ENCODE peak calls at places on chromosomes 4 and X, in five cellular contexts. One of them, this sample, is unnamed.

GRCh38 chrX:153407736-153408135 is 3.5 kb upstream of the ZFP92 start:
- DNase-seq in neural crest cell: no peak
- DNase-seq in stimulated activated CD8-positive, alpha-beta memory T cell treated with anti-CD3 and anti-CD28 coated beads, Interleukin-7, amount 100 ng/mL, for 1 hour: no peak
- DNase-seq in nucleus accumbens: no peak
- DNase-seq in kidney tubule cell: no peak
- DNase-seq in this sample: no peak

GRCh38 chr4:30402276-30402675 is 317.9 kb upstream of the PCDH7 start:
- DNase-seq in stimulated activated CD8-positive, alpha-beta memory T cell treated with anti-CD3 and anti-CD28 coated beads, Interleukin-7, amount 100 ng/mL, for 1 hour: no peak
- DNase-seq in neural crest cell: no peak
- DNase-seq in nucleus accumbens: no peak
- DNase-seq in kidney tubule cell: no peak
- DNase-seq in this sample: no peak

GRCh38 chrX:12138366-12139313 is at the start of gene FRMPD4:
- DNase-seq in nucleus accumbens: no peak
- DNase-seq in stimulated activated CD8-positive, alpha-beta memory T cell treated with anti-CD3 and anti-CD28 coated beads, Interleukin-7, amount 100 ng/mL, for 1 hour: no peak
- DNase-seq in neural crest cell: peak; percentile 9
- DNase-seq in kidney tubule cell: peak; percentile 11
- DNase-seq in this sample: peak; percentile 31

GRCh38 chrX:3501833-3502535 is 155.5 kb upstream of the MXRA5 start:
- DNase-seq in neural crest cell: no peak
- DNase-seq in nucleus accumbens: no peak
- DNase-seq in stimulated activated CD8-positive, alpha-beta memory T cell treated with anti-CD3 and anti-CD28 coated beads, Interleukin-7, amount 100 ng/mL, for 1 hour: no peak
- DNase-seq in kidney tubule cell: peak; percentile 69
- DNase-seq in this sample: no peak

GRCh38 chr4:169410839-169411770 is 140.3 kb upstream of the SH3RF1 start:
- DNase-seq in stimulated activated CD8-positive, alpha-beta memory T cell treated with anti-CD3 and anti-CD28 coated beads, Interleukin-7, amount 100 ng/mL, for 1 hour: no peak
- DNase-seq in neural crest cell: peak; percentile 16
- DNase-seq in nucleus accumbens: no peak
- DNase-seq in kidney tubule cell: peak; percentile 33
- DNase-seq in this sample: peak; percentile 11

GRCh38 chrX:1754077-1754476 is 139.2 kb downstream of the ASMT start:
- DNase-seq in kidney tubule cell: no peak
- DNase-seq in nucleus accumbens: no peak
- DNase-seq in neural crest cell: no peak
- DNase-seq in stimulated activated CD8-positive, alpha-beta memory T cell treated with anti-CD3 and anti-CD28 coated beads, Interleukin-7, amount 100 ng/mL, for 1 hour: no peak
- DNase-seq in this sample: no peak

GRCh38 chr4:169689681-169690080 is 68.1 kb downstream of the HPF1 start:
- DNase-seq in stimulated activated CD8-positive, alpha-beta memory T cell treated with anti-CD3 and anti-CD28 coated beads, Interleukin-7, amount 100 ng/mL, for 1 hour: no peak
- DNase-seq in nucleus accumbens: no peak
- DNase-seq in kidney tubule cell: no peak
- DNase-seq in neural crest cell: no peak
- DNase-seq in this sample: no peak

GRCh38 chr4:80094191-80094590 is 21.2 kb upstream of the ANTXR2 start:
- DNase-seq in neural crest cell: no peak
- DNase-seq in kidney tubule cell: no peak
- DNase-seq in stimulated activated CD8-positive, alpha-beta memory T cell treated with anti-CD3 and anti-CD28 coated beads, Interleukin-7, amount 100 ng/mL, for 1 hour: no peak
- DNase-seq in nucleus accumbens: no peak
- DNase-seq in this sample: no peak

GRCh38 chr4:4395849-4396627 is 9.1 kb downstream of the NSG1 start:
- DNase-seq in nucleus accumbens: peak; percentile 44
- DNase-seq in neural crest cell: no peak
- DNase-seq in stimulated activated CD8-positive, alpha-beta memory T cell treated with anti-CD3 and anti-CD28 coated beads, Interleukin-7, amount 100 ng/mL, for 1 hour: no peak
- DNase-seq in kidney tubule cell: peak; percentile 22
- DNase-seq in this sample: no peak

GRCh38 chr4:141041021-141041476 is 92.2 kb downstream of the RNF150 start:
- DNase-seq in neural crest cell: no peak
- DNase-seq in nucleus accumbens: no peak
- DNase-seq in stimulated activated CD8-positive, alpha-beta memory T cell treated with anti-CD3 and anti-CD28 coated beads, Interleukin-7, amount 100 ng/mL, for 1 hour: no peak
- DNase-seq in kidney tubule cell: no peak
- DNase-seq in this sample: no peak

GRCh38 chr4:123856689-123857545 is 460.3 kb downstream of the SPRY1 start:
- DNase-seq in neural crest cell: peak; percentile 42
- DNase-seq in stimulated activated CD8-positive, alpha-beta memory T cell treated with anti-CD3 and anti-CD28 coated beads, Interleukin-7, amount 100 ng/mL, for 1 hour: no peak
- DNase-seq in nucleus accumbens: no peak
- DNase-seq in kidney tubule cell: peak; percentile 31
- DNase-seq in this sample: peak; percentile 23

GRCh38 chr4:6714954-6715353 is 1.0 kb upstream of the BLOC1S4 start:
- DNase-seq in stimulated activated CD8-positive, alpha-beta memory T cell treated with anti-CD3 and anti-CD28 coated beads, Interleukin-7, amount 100 ng/mL, for 1 hour: no peak
- DNase-seq in kidney tubule cell: no peak
- DNase-seq in nucleus accumbens: no peak
- DNase-seq in neural crest cell: no peak
- DNase-seq in this sample: no peak

GRCh38 chrX:46803140-46803539 is 33.7 kb upstream of the RP2 start:
- DNase-seq in neural crest cell: no peak
- DNase-seq in kidney tubule cell: no peak
- DNase-seq in nucleus accumbens: no peak
- DNase-seq in stimulated activated CD8-positive, alpha-beta memory T cell treated with anti-CD3 and anti-CD28 coated beads, Interleukin-7, amount 100 ng/mL, for 1 hour: no peak
- DNase-seq in this sample: no peak

GRCh38 chrX:74540635-74541249 is 73.7 kb downstream of the RLIM start:
- DNase-seq in kidney tubule cell: no peak
- DNase-seq in neural crest cell: no peak
- DNase-seq in nucleus accumbens: no peak
- DNase-seq in stimulated activated CD8-positive, alpha-beta memory T cell treated with anti-CD3 and anti-CD28 coated beads, Interleukin-7, amount 100 ng/mL, for 1 hour: no peak
- DNase-seq in this sample: no peak

GRCh38 chrX:77668391-77669237 is 117.4 kb downstream of the ATRX start:
- DNase-seq in stimulated activated CD8-positive, alpha-beta memory T cell treated with anti-CD3 and anti-CD28 coated beads, Interleukin-7, amount 100 ng/mL, for 1 hour: no peak
- DNase-seq in nucleus accumbens: no peak
- DNase-seq in kidney tubule cell: peak; percentile 47
- DNase-seq in neural crest cell: no peak
- DNase-seq in this sample: no peak

GRCh38 chr4:93201471-93201870 is 627.1 kb upstream of the ATOH1 start:
- DNase-seq in stimulated activated CD8-positive, alpha-beta memory T cell treated with anti-CD3 and anti-CD28 coated beads, Interleukin-7, amount 100 ng/mL, for 1 hour: no peak
- DNase-seq in kidney tubule cell: no peak
- DNase-seq in nucleus accumbens: no peak
- DNase-seq in neural crest cell: no peak
- DNase-seq in this sample: no peak

GRCh38 chr4:7301126-7301785 is 108.9 kb downstream of the SORCS2 start:
- DNase-seq in nucleus accumbens: no peak
- DNase-seq in neural crest cell: no peak
- DNase-seq in kidney tubule cell: no peak
- DNase-seq in stimulated activated CD8-positive, alpha-beta memory T cell treated with anti-CD3 and anti-CD28 coated beads, Interleukin-7, amount 100 ng/mL, for 1 hour: no peak
- DNase-seq in this sample: no peak

GRCh38 chr4:157824006-157824405 is 348.8 kb downstream of the GASK1B start:
- DNase-seq in kidney tubule cell: no peak
- DNase-seq in stimulated activated CD8-positive, alpha-beta memory T cell treated with anti-CD3 and anti-CD28 coated beads, Interleukin-7, amount 100 ng/mL, for 1 hour: no peak
- DNase-seq in neural crest cell: no peak
- DNase-seq in nucleus accumbens: no peak
- DNase-seq in this sample: no peak

GRCh38 chr4:144733566-144733965 is 87.6 kb downstream of the HHIP start:
- DNase-seq in stimulated activated CD8-positive, alpha-beta memory T cell treated with anti-CD3 and anti-CD28 coated beads, Interleukin-7, amount 100 ng/mL, for 1 hour: no peak
- DNase-seq in neural crest cell: no peak
- DNase-seq in kidney tubule cell: no peak
- DNase-seq in nucleus accumbens: no peak
- DNase-seq in this sample: no peak

GRCh38 chr4:3769642-3770184 is 3.5 kb downstream of the ADRA2C start:
- DNase-seq in stimulated activated CD8-positive, alpha-beta memory T cell treated with anti-CD3 and anti-CD28 coated beads, Interleukin-7, amount 100 ng/mL, for 1 hour: no peak
- DNase-seq in neural crest cell: no peak
- DNase-seq in kidney tubule cell: no peak
- DNase-seq in nucleus accumbens: no peak
- DNase-seq in this sample: no peak

GRCh38 chr4:133997440-133997839 is 204.1 kb downstream of the PABPC4L start:
- DNase-seq in nucleus accumbens: no peak
- DNase-seq in neural crest cell: no peak
- DNase-seq in stimulated activated CD8-positive, alpha-beta memory T cell treated with anti-CD3 and anti-CD28 coated beads, Interleukin-7, amount 100 ng/mL, for 1 hour: no peak
- DNase-seq in kidney tubule cell: no peak
- DNase-seq in this sample: no peak

This sample was measured in neuronal stem cell.